ENCODE peak calls at places on chromosomes 6 and 20, in four cellular contexts. W is IMR-90, B is H1, P is endothelial cell of umbilical vein. K is an unnamed sample.
A peak's percentile ranks its signal among the peaks of the same experiment; 100 is the strongest.

GRCh38 chr20:445514-446336 is 16.6 kb downstream of the TBC1D20 start:
- DNase-seq in P (no peak), B (no peak), W (no peak), K (no peak)

GRCh38 chr6:53358440-53359087 is 9.8 kb upstream of the ELOVL5 start:
- DNase-seq in W (no peak), P (no peak), B (no peak), K (no peak)

GRCh38 chr6:131694832-131695426 is 6.3 kb downstream of the OR2A4 start:
- DNase-seq in B (peak; percentile 63), P (peak; percentile 74), W (peak; percentile 79), K (peak; percentile 47)

GRCh38 chr6:169800668-169801395 is 49.4 kb downstream of the ERMARD start:
- DNase-seq in W (peak; percentile 82), P (no peak), B (peak; percentile 44), K (peak; percentile 13)

GRCh38 chr6:150527100-150527499 is 72.6 kb upstream of the PLEKHG1 start:
- DNase-seq in B (no peak), W (peak; percentile 2), P (no peak), K (no peak)

GRCh38 chr6:35024601-35025054 is 116.5 kb downstream of the TCP11 start:
- DNase-seq in W (peak; percentile 45), P (peak; percentile 92), B (no peak), K (peak; percentile 29)

GRCh38 chr20:46350201-46350985 is 42.1 kb upstream of the CDH22 start:
- DNase-seq in P (peak; percentile 60), W (peak; percentile 93), B (no peak), K (no peak)

GRCh38 chr6:44725070-44725469 is 337.6 kb downstream of the CDC5L start:
- DNase-seq in B (no peak), P (peak; percentile 24), W (no peak), K (no peak)

GRCh38 chr6:43076093-43076927 is at the start of gene PTK7:
- DNase-seq in P (peak; percentile 40), W (peak; percentile 54), B (peak; percentile 88), K (no peak)

GRCh38 chr6:37173573-37174195 is 3.7 kb downstream of the PIM1 start:
- DNase-seq in P (no peak), W (no peak), B (no peak), K (no peak)

GRCh38 chr6:22113046-22113766 is 183.6 kb downstream of the PRL start:
- DNase-seq in P (peak; percentile 98), W (peak; percentile 100), B (no peak), K (peak; percentile 18)

GRCh38 chr6:38068854-38069253 is 249.3 kb downstream of the ZFAND3 start:
- DNase-seq in P (no peak), W (no peak), B (no peak), K (no peak)

GRCh38 chr6:90835584-90836212 is 248.8 kb upstream of the MAP3K7 start:
- DNase-seq in W (no peak), B (no peak), P (no peak), K (no peak)

GRCh38 chr20:24935786-24936525 is 13.1 kb upstream of the CST7 start:
- DNase-seq in W (no peak), P (no peak), B (peak; percentile 23), K (no peak)

GRCh38 chr20:45987108-45987780 is 15.2 kb upstream of the ZNF335 start:
- DNase-seq in W (peak; percentile 45), B (peak; percentile 95), P (peak; percentile 64), K (peak; percentile 61)

GRCh38 chr6:107540465-107540857 is 50.5 kb downstream of the SOBP start:
- DNase-seq in P (no peak), W (peak; percentile 23), B (no peak), K (no peak)

GRCh38 chr6:35296931-35297330 is 687 bp upstream of the DEF6 start:
- DNase-seq in P (peak; percentile 9), B (no peak), W (no peak), K (no peak)

GRCh38 chr20:17939622-17940446 is 28.8 kb downstream of the SNX5 start:
- DNase-seq in W (no peak), P (no peak), B (peak; percentile 60), K (no peak)

GRCh38 chr20:17941826-17942196 is 26.8 kb downstream of the SNX5 start:
- DNase-seq in P (no peak), W (no peak), B (no peak), K (no peak)

GRCh38 chr20:17940447-17940971 is 28.1 kb downstream of the SNX5 start:
- DNase-seq in B (peak; percentile 70), P (no peak), W (no peak), K (no peak)

GRCh38 chr20:17943343-17943742 is 25.3 kb downstream of the SNX5 start:
- DNase-seq in W (no peak), P (no peak), B (no peak), K (no peak)

GRCh38 chr20:17941087-17941825 is 27.3 kb downstream of the SNX5 start:
- DNase-seq in B (no peak), W (no peak), P (no peak), K (no peak)
- TF ChIP-seq POLR2A in B (no peak), W (no peak), P (peak; percentile 28), K (no peak)

GRCh38 chr6:27133281-27134227 is 113.9 kb upstream of the PRSS16 start:
- DNase-seq in B (peak; percentile 81), P (peak; percentile 72), W (peak; percentile 78), K (peak; percentile 69)

GRCh38 chr6:27135087-27135657 is 112.3 kb upstream of the PRSS16 start:
- DNase-seq in W (no peak), P (no peak), B (no peak), K (no peak)

GRCh38 chr6:27129917-27130316 is 117.6 kb upstream of the PRSS16 start:
- DNase-seq in W (no peak), P (no peak), B (no peak), K (no peak)

GRCh38 chr6:27130668-27131428 is 116.7 kb upstream of the PRSS16 start:
- DNase-seq in W (no peak), B (no peak), P (peak; percentile 7), K (no peak)

DNA sequence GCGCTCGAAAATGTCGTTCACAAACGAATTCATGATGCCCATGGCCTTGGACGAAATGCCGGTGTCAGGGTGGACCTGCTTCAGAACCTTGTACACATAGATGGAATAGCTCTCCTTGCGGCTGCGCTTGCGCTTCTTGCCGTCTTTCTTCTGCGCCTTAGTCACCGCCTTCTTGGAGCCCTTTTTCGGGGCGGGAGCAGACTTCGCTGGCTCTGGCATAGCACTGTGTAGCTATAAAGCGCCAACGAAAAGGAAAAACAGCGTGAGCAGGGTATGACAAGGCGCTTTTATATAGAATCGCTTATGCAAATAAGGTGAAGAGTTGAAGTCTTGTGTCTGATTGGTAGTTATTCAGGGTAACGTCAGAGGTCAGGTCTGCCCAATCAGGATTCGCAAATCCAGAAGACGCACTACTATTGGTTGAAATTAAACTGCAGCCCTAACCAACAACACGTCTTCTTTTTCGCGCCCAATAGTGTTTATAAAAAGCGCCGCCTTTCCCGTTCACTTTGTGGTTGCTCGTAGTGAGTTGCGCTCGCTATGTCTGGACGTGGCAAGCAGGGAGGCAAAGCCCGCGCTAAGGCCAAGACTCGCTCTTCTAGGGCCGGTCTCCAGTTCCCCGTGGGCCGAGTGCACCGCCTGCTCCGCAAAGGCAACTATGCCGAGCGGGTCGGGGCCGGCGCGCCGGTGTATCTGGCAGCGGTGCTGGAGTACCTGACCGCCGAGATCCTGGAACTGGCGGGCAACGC is 114.8 kb upstream of the PRSS16 start:
- DNase-seq in P (peak; percentile 100), W (peak; percentile 100), B (peak; percentile 95), K (peak; percentile 100)
- H2AFZ ChIP-seq in P (no peak overlapping the region), W (peak overlapping the region; percentile 83), B (no peak overlapping the region), K (no peak overlapping the region)

GRCh38 chr20:57347393-57347792 is 3.7 kb upstream of the RAE1 start:
- DNase-seq in W (no peak), B (no peak), P (no peak), K (no peak)

GRCh38 chr20:57352305-57352704 is 1.2 kb downstream of the RAE1 start:
- DNase-seq in W (no peak), B (no peak), P (no peak), K (no peak)

GRCh38 chr20:57346477-57346876 is 4.6 kb upstream of the RAE1 start:
- DNase-seq in W (peak; percentile 70), B (peak; percentile 82), P (peak; percentile 65), K (peak; percentile 55)

GRCh38 chr20:57350086-57350710 is 857 bp upstream of the RAE1 start:
- DNase-seq in W (peak; percentile 23), P (no peak), B (no peak), K (no peak)

DNA sequence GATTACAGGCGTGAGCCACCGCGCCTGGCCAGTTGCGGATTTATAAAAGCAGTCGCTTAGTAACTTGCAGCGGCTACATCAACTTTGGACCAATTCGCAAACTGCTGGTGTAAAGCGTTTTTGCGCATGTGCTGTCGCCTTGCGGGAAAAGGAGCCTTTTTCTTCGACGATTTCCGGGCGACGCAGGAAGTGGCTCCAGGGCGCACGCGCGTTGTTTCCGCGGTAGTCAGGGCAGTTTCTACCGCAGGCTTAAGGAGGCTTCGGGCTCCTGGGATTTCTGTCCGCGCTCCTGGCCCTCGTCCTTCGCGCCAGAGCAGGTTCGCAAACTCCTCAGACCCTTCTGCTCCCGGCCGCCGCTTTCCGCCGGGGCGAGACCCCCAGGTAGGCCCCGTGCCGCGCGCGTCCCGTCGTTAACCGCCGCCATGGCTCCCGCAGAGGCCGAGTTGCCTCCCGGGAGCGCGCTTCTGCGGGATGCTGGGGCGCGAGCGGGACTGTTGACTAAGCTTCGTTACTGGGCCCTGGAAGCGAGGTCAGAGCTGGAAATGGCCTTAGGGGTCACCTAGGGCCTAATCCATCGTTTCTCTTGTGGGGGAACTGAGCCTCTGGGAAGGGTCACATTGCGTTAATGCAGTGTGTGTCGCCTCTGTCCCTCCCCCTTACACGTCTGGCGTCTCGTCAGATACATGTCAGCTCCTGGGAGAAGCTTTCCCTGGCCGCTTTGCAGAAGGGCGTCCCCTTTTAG is at the start of gene RAE1:
- DNase-seq in P (peak; percentile 93), B (peak; percentile 90), W (peak; percentile 92), K (peak; percentile 89)
- TF ChIP-seq POLR2A in P (peak; percentile 85), B (peak; percentile 53), W (peak; percentile 91), K (peak; percentile 49)

GRCh38 chr6:165661416-165662001 is 1.5 kb downstream of the PDE10A start:
- DNase-seq in W (peak; percentile 19), P (no peak), B (peak; percentile 65), K (no peak)

GRCh38 chr6:165662041-165662491 is 975 bp downstream of the PDE10A start:
- DNase-seq in W (peak; percentile 18), B (no peak), P (no peak), K (no peak)

GRCh38 chr6:165658395-165659058 is 4.5 kb downstream of the PDE10A start:
- DNase-seq in W (no peak), B (no peak), P (no peak), K (no peak)

GRCh38 chr6:165660881-165661415 is 2.1 kb downstream of the PDE10A start:
- DNase-seq in P (no peak), B (peak; percentile 67), W (no peak), K (no peak)

DNA sequence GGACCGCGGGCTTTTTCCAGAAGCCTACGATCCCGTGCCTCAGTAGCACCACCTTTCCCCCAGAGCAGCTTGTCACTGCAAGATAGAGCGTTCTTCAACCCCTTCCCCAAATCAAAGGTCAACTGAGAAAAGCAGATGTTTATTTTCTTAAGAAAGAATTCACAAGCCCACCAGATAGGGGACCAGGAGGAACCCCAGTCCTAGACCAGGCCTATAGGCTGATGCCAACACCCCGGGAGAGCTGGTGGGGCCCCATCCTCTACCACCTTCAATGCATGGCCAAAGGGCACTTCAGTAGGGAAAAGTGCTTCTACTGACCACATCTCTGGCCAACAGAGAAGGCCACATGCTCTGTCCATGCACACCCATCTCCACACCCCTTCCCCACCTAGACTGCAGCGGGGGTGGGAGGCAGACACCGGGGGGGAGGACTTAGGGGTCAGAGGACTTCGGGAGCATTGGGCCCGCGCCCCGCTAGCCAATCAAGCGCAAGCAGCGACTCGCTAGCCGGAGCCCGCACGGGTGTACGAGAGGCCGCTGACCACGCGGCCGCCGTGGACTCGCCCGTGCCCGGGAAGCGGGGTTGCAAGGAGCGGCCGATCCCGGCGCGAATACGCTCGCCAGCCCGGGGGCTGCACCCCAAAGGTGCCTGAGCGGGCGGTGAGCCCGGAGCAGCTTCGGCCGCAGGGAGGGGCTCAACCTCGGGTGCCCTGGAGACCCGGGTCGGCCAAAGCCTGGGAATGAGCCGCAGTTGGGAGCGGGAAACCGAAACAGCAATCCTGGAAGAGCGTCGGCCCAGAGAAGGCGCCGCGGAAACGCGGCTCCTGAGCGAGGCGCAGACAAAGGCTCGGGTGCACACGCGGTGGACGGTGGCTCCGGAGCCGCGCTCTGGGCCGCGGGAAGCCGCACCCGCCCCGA is 2.8 kb downstream of the PDE10A start:
- DNase-seq in W (peak; percentile 32), B (peak; percentile 76), P (no peak), K (no peak)
- H2AFZ ChIP-seq in W (peak overlapping the region; percentile 89), B (peak overlapping the region; percentile 47), P (peak overlapping the region; percentile 71), K (no peak overlapping the region)

K was measured in HCT116.